ENCODE peak calls at places on chromosomes 7 and 10, in eight cellular contexts. One of them, this sample, is unnamed.
A peak's percentile ranks its signal among the peaks of the same experiment; 100 is the strongest.

GRCh38 chr10:11446133-11446532 is 165.3 kb downstream of the USP6NL start:
- DNase-seq in esophagus squamous epithelium: no peak
- DNase-seq in IMR-90: no peak
- DNase-seq in uterus: no peak
- DNase-seq in Peyer's patch: no peak
- DNase-seq in esophagus muscularis mucosa: no peak
- DNase-seq in right lobe of liver: peak; percentile 21
- DNase-seq in A549: no peak
- DNase-seq in this sample: no peak

GRCh38 chr10:6054884-6055283 is 7.3 kb downstream of the IL2RA start:
- DNase-seq in esophagus squamous epithelium: no peak
- DNase-seq in IMR-90: no peak
- DNase-seq in uterus: no peak
- DNase-seq in Peyer's patch: peak; percentile 14
- DNase-seq in esophagus muscularis mucosa: peak; percentile 55
- DNase-seq in right lobe of liver: no peak
- DNase-seq in A549: no peak
- DNase-seq in this sample: no peak

GRCh38 chr7:70855373-70855772 is 276.6 kb upstream of the GALNT17 start:
- DNase-seq in esophagus squamous epithelium: no peak
- DNase-seq in IMR-90: no peak
- DNase-seq in uterus: no peak
- DNase-seq in Peyer's patch: no peak
- DNase-seq in esophagus muscularis mucosa: no peak
- DNase-seq in right lobe of liver: no peak
- DNase-seq in A549: no peak
- DNase-seq in this sample: no peak

GRCh38 chr7:97004931-97005763 is at the start of gene DLX6:
- DNase-seq in esophagus squamous epithelium: no peak
- DNase-seq in IMR-90: peak; percentile 14
- DNase-seq in uterus: peak; percentile 40
- DNase-seq in Peyer's patch: no peak
- DNase-seq in esophagus muscularis mucosa: peak; percentile 77
- DNase-seq in right lobe of liver: no peak
- DNase-seq in A549: peak; percentile 89
- DNase-seq in this sample: peak; percentile 83

GRCh38 chr10:107577226-107577625 is 412.7 kb upstream of the SORCS1 start:
- DNase-seq in esophagus squamous epithelium: no peak
- DNase-seq in IMR-90: no peak
- DNase-seq in uterus: no peak
- DNase-seq in Peyer's patch: no peak
- DNase-seq in esophagus muscularis mucosa: no peak
- DNase-seq in right lobe of liver: no peak
- DNase-seq in A549: no peak
- DNase-seq in this sample: no peak

GRCh38 chr10:3042589-3042988 is 24.8 kb upstream of the PFKP start:
- DNase-seq in esophagus squamous epithelium: no peak
- DNase-seq in IMR-90: no peak
- DNase-seq in uterus: no peak
- DNase-seq in Peyer's patch: no peak
- DNase-seq in esophagus muscularis mucosa: no peak
- DNase-seq in right lobe of liver: no peak
- DNase-seq in A549: no peak
- DNase-seq in this sample: no peak

GRCh38 chr7:116426428-116427156 is 72.9 kb upstream of the CAV2 start:
- DNase-seq in esophagus squamous epithelium: no peak
- DNase-seq in IMR-90: peak; percentile 89
- DNase-seq in uterus: peak; percentile 36
- DNase-seq in Peyer's patch: no peak
- DNase-seq in esophagus muscularis mucosa: no peak
- DNase-seq in right lobe of liver: no peak
- DNase-seq in A549: peak; percentile 57
- DNase-seq in this sample: no peak

GRCh38 chr10:84901885-84902284 is 573.5 kb downstream of the CCSER2 start:
- DNase-seq in esophagus squamous epithelium: no peak
- DNase-seq in IMR-90: no peak
- DNase-seq in uterus: no peak
- DNase-seq in Peyer's patch: no peak
- DNase-seq in esophagus muscularis mucosa: no peak
- DNase-seq in right lobe of liver: no peak
- DNase-seq in A549: no peak
- DNase-seq in this sample: no peak

GRCh38 chr10:48780341-48780740 is 95.7 kb downstream of the WDFY4 start:
- DNase-seq in esophagus squamous epithelium: no peak
- DNase-seq in IMR-90: no peak
- DNase-seq in uterus: no peak
- DNase-seq in Peyer's patch: no peak
- DNase-seq in esophagus muscularis mucosa: peak; percentile 87
- DNase-seq in right lobe of liver: peak; percentile 18
- DNase-seq in A549: no peak
- DNase-seq in this sample: no peak

GRCh38 chr7:101308245-101309085 is 13.1 kb downstream of the IFT22 start:
- DNase-seq in esophagus squamous epithelium: no peak
- DNase-seq in IMR-90: no peak
- DNase-seq in uterus: peak; percentile 27
- DNase-seq in Peyer's patch: peak; percentile 38
- DNase-seq in esophagus muscularis mucosa: no peak
- DNase-seq in right lobe of liver: peak; percentile 85
- DNase-seq in A549: peak; percentile 81
- DNase-seq in this sample: peak; percentile 54

GRCh38 chr7:55522268-55522902 is 49.9 kb downstream of the VOPP1 start:
- DNase-seq in esophagus squamous epithelium: no peak
- DNase-seq in IMR-90: no peak
- DNase-seq in uterus: no peak
- DNase-seq in Peyer's patch: no peak
- DNase-seq in esophagus muscularis mucosa: no peak
- DNase-seq in right lobe of liver: no peak
- DNase-seq in A549: no peak
- DNase-seq in this sample: no peak

GRCh38 chr7:90999989-91000979 is 263.9 kb upstream of the FZD1 start:
- DNase-seq in esophagus squamous epithelium: no peak
- DNase-seq in IMR-90: peak; percentile 47
- DNase-seq in uterus: no peak
- DNase-seq in Peyer's patch: no peak
- DNase-seq in esophagus muscularis mucosa: no peak
- DNase-seq in right lobe of liver: no peak
- DNase-seq in A549: no peak
- DNase-seq in this sample: no peak

GRCh38 chr10:118210276-118210675 is 131.8 kb downstream of the FAM204A start:
- DNase-seq in esophagus squamous epithelium: no peak
- DNase-seq in IMR-90: no peak
- DNase-seq in uterus: no peak
- DNase-seq in Peyer's patch: no peak
- DNase-seq in esophagus muscularis mucosa: no peak
- DNase-seq in right lobe of liver: no peak
- DNase-seq in A549: no peak
- DNase-seq in this sample: no peak

GRCh38 chr7:117818241-117818640 is 55.0 kb downstream of the CTTNBP2 start:
- DNase-seq in esophagus squamous epithelium: no peak
- DNase-seq in IMR-90: no peak
- DNase-seq in uterus: no peak
- DNase-seq in Peyer's patch: no peak
- DNase-seq in esophagus muscularis mucosa: no peak
- DNase-seq in right lobe of liver: no peak
- DNase-seq in A549: no peak
- DNase-seq in this sample: no peak

GRCh38 chr10:52566471-52567246 is 205.9 kb downstream of the MBL2 start:
- DNase-seq in esophagus squamous epithelium: no peak
- DNase-seq in IMR-90: peak; percentile 69
- DNase-seq in uterus: no peak
- DNase-seq in Peyer's patch: no peak
- DNase-seq in esophagus muscularis mucosa: no peak
- DNase-seq in right lobe of liver: no peak
- DNase-seq in A549: peak; percentile 32
- DNase-seq in this sample: no peak

GRCh38 chr10:60537697-60538096 is 148.0 kb upstream of the ANK3 start:
- DNase-seq in esophagus squamous epithelium: no peak
- DNase-seq in IMR-90: peak; percentile 1
- DNase-seq in uterus: no peak
- DNase-seq in Peyer's patch: no peak
- DNase-seq in esophagus muscularis mucosa: no peak
- DNase-seq in right lobe of liver: no peak
- DNase-seq in A549: no peak
- DNase-seq in this sample: no peak

GRCh38 chr10:60541461-60541860 is 151.8 kb upstream of the ANK3 start:
- DNase-seq in esophagus squamous epithelium: no peak
- DNase-seq in IMR-90: no peak
- DNase-seq in uterus: no peak
- DNase-seq in Peyer's patch: no peak
- DNase-seq in esophagus muscularis mucosa: no peak
- DNase-seq in right lobe of liver: no peak
- DNase-seq in A549: no peak
- DNase-seq in this sample: no peak

DNA sequence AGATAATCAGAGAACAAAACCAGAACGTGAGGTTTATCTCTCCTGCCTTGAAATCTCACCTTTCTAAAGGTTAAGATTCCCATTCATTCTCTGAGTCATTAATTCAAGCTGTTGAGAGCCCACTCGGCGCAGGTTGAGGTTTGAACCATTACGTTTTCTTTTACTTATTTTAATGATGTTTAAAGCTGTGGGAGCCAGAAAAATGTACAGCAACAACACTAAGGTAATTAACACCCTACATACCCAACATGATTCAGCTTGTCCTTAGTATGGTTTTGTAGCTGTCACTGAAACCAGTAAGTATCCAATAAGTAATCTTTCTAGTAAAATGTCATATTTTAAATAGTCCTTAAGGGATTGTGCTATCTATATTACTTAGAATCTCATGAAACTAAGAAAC is 153.0 kb upstream of the ANK3 start:
- DNase-seq in esophagus squamous epithelium: no peak
- DNase-seq in IMR-90: no peak
- DNase-seq in uterus: no peak
- DNase-seq in Peyer's patch: no peak
- DNase-seq in esophagus muscularis mucosa: no peak
- DNase-seq in right lobe of liver: no peak
- DNase-seq in A549: no peak
- DNase-seq in this sample: no peak
- H3K4me3 ChIP-seq in esophagus squamous epithelium: no peak overlapping the region
- H3K4me3 ChIP-seq in IMR-90: no peak overlapping the region
- H3K4me3 ChIP-seq in uterus: no peak overlapping the region
- H3K4me3 ChIP-seq in Peyer's patch: no peak overlapping the region
- H3K4me3 ChIP-seq in esophagus muscularis mucosa: no peak overlapping the region
- H3K4me3 ChIP-seq in right lobe of liver: no peak overlapping the region
- H3K4me3 ChIP-seq in A549: no peak overlapping the region
- H3K4me3 ChIP-seq in this sample: no peak overlapping the region

DNA sequence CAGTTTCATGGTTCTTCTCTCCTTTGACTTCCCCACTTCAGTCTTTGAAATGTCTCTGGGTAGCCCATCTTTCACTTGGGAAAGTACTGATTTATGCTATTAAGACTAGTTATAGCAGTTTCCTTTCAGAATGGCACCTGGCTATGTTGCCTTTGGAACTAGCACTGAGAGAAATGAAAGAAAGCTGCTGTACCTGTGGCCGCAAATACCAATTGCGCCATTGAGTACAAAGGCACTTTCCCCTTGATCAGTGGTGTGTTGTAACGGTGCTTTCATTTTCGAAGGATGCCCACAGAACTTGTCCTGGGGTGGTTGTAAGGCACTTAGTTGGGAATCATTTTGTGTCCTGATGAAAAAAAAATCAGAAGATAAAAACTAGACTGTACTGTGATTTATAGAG is 16.8 kb downstream of the BUB3 start:
- DNase-seq in esophagus squamous epithelium: no peak
- DNase-seq in IMR-90: no peak
- DNase-seq in uterus: no peak
- DNase-seq in Peyer's patch: no peak
- DNase-seq in esophagus muscularis mucosa: no peak
- DNase-seq in right lobe of liver: peak; percentile 62
- DNase-seq in A549: no peak
- DNase-seq in this sample: no peak
- H3K27ac ChIP-seq in esophagus squamous epithelium: no peak overlapping the region
- H3K27ac ChIP-seq in IMR-90: no peak overlapping the region
- H3K27ac ChIP-seq in uterus: no peak overlapping the region
- H3K27ac ChIP-seq in Peyer's patch: no peak overlapping the region
- H3K27ac ChIP-seq in esophagus muscularis mucosa: no peak overlapping the region
- H3K27ac ChIP-seq in right lobe of liver: no peak overlapping the region
- H3K27ac ChIP-seq in A549: no peak overlapping the region
- H3K27ac ChIP-seq in this sample: no peak overlapping the region

DNA sequence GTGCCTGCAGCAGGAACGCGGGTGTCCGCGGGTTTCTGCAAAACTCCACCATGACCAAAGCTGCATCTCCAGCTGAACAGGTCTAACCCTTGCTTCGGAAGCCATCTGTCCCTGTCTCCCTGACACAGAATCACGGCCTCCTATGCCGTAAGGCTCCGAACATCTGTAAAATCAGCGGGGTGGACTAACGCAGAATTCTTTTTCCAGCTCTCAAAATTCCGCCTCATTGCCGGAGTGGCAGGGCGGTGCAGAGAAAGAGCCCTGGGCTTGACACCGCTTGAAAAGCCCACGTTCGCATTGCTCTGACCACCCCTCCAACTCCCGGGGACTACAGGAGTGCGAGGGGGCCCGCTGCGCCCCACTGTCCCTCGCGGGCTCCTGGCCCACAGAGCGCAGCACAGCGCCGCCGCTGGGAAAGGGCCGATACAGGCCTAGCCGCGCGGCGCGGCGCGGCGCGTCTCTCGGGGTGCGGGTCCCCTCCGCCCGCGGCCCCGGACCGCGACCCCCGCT is 409 bp downstream of the DNMBP start:
- DNase-seq in esophagus squamous epithelium: no peak
- DNase-seq in IMR-90: no peak
- DNase-seq in uterus: peak; percentile 47
- DNase-seq in Peyer's patch: peak; percentile 69
- DNase-seq in esophagus muscularis mucosa: no peak
- DNase-seq in right lobe of liver: peak; percentile 74
- DNase-seq in A549: peak; percentile 64
- DNase-seq in this sample: peak; percentile 74
- TF ChIP-seq POLR2A in esophagus squamous epithelium: no peak
- TF ChIP-seq POLR2A in IMR-90: no peak
- TF ChIP-seq POLR2A in uterus: no peak
- TF ChIP-seq POLR2A in Peyer's patch: no peak
- TF ChIP-seq POLR2A in esophagus muscularis mucosa: no peak
- TF ChIP-seq POLR2A in right lobe of liver: no peak
- TF ChIP-seq POLR2A in A549: no peak
- TF ChIP-seq POLR2A in this sample: no peak

GRCh38 chr10:101042667-101043355 is 11.8 kb downstream of the SFXN3 start:
- DNase-seq in esophagus squamous epithelium: peak; percentile 80
- DNase-seq in IMR-90: peak; percentile 95
- DNase-seq in uterus: peak; percentile 97
- DNase-seq in Peyer's patch: peak; percentile 96
- DNase-seq in esophagus muscularis mucosa: peak; percentile 99
- DNase-seq in right lobe of liver: peak; percentile 99
- DNase-seq in A549: peak; percentile 95
- DNase-seq in this sample: peak; percentile 99

GRCh38 chr10:101043356-101043707 is 12.3 kb downstream of the SFXN3 start:
- DNase-seq in esophagus squamous epithelium: no peak
- DNase-seq in IMR-90: no peak
- DNase-seq in uterus: no peak
- DNase-seq in Peyer's patch: no peak
- DNase-seq in esophagus muscularis mucosa: no peak
- DNase-seq in right lobe of liver: no peak
- DNase-seq in A549: no peak
- DNase-seq in this sample: peak; percentile 29

GRCh38 chr10:101040851-101041250 is 9.8 kb downstream of the SFXN3 start:
- DNase-seq in esophagus squamous epithelium: no peak
- DNase-seq in IMR-90: no peak
- DNase-seq in uterus: no peak
- DNase-seq in Peyer's patch: no peak
- DNase-seq in esophagus muscularis mucosa: no peak
- DNase-seq in right lobe of liver: no peak
- DNase-seq in A549: no peak
- DNase-seq in this sample: no peak

GRCh38 chr10:101041252-101041761 is 10.3 kb downstream of the SFXN3 start:
- DNase-seq in esophagus squamous epithelium: no peak
- DNase-seq in IMR-90: peak; percentile 88
- DNase-seq in uterus: peak; percentile 89
- DNase-seq in Peyer's patch: peak; percentile 81
- DNase-seq in esophagus muscularis mucosa: peak; percentile 96
- DNase-seq in right lobe of liver: peak; percentile 80
- DNase-seq in A549: peak; percentile 94
- DNase-seq in this sample: peak; percentile 91

GRCh38 chr10:101042118-101042517 is 11.1 kb downstream of the SFXN3 start:
- DNase-seq in esophagus squamous epithelium: no peak
- DNase-seq in IMR-90: no peak
- DNase-seq in uterus: no peak
- DNase-seq in Peyer's patch: no peak
- DNase-seq in esophagus muscularis mucosa: no peak
- DNase-seq in right lobe of liver: no peak
- DNase-seq in A549: no peak
- DNase-seq in this sample: no peak
- H3K4me3 ChIP-seq in esophagus squamous epithelium: peak overlapping the region; percentile 35
- H3K4me3 ChIP-seq in IMR-90: peak overlapping the region; percentile 41
- H3K4me3 ChIP-seq in uterus: peak overlapping the region; percentile 50
- H3K4me3 ChIP-seq in Peyer's patch: peak overlapping the region; percentile 48
- H3K4me3 ChIP-seq in esophagus muscularis mucosa: peak overlapping the region; percentile 63
- H3K4me3 ChIP-seq in right lobe of liver: no peak overlapping the region
- H3K4me3 ChIP-seq in A549: peak overlapping the region; percentile 47
- H3K4me3 ChIP-seq in this sample: no peak overlapping the region

This sample was measured in testis.